ENCODE peak calls at places on chromosome 9, in five cellular contexts. M is amniotic stem cell; S is CD8-positive, alpha-beta T cell; W is hepatic stellate cell; J is Karpas-422. G is an unnamed sample.

GRCh38 chr9:123637940-123638634 is 282.1 kb downstream of the CRB2 start:
- DNase-seq in W (no peak), M (no peak), J (no peak), S (no peak), G (no peak)

GRCh38 chr9:127049044-127049443 is 73.4 kb downstream of the ANGPTL2 start:
- DNase-seq in W (peak), J (no peak), S (no peak), M (peak), G (peak)

GRCh38 chr9:134418986-134419683 is 92.9 kb downstream of the RXRA start:
- DNase-seq in M (no peak), S (no peak), J (no peak), W (no peak), G (no peak)

GRCh38 chr9:5453004-5453403 is 2.7 kb downstream of the CD274 start:
- DNase-seq in M (no peak), S (no peak), J (no peak), W (no peak), G (no peak)

GRCh38 chr9:126297656-126298318 is 28.8 kb upstream of the MVB12B start:
- DNase-seq in S (no peak), W (no peak), J (no peak), M (no peak), G (no peak)

GRCh38 chr9:76658510-76659231 is 105.6 kb upstream of the PCA3 start:
- DNase-seq in J (peak), M (no peak), S (no peak), W (peak), G (peak)

GRCh38 chr9:95429096-95429495 is 87.7 kb downstream of the PTCH1 start:
- DNase-seq in J (no peak), W (no peak), S (no peak), M (no peak), G (no peak)

GRCh38 chr9:94949330-94949729 is 222.8 kb downstream of the AOPEP start:
- DNase-seq in S (no peak), M (no peak), J (no peak), W (no peak), G (no peak)

GRCh38 chr9:87435189-87435880 is 62.3 kb upstream of the DAPK1 start:
- DNase-seq in J (no peak), W (no peak), S (no peak), M (no peak), G (no peak)

GRCh38 chr9:23775549-23775948 is 50.5 kb downstream of the ELAVL2 start:
- DNase-seq in M (no peak), J (no peak), S (no peak), W (no peak), G (no peak)

GRCh38 chr9:132163457-132163875 is 1.6 kb downstream of the NTNG2 start:
- DNase-seq in W (no peak), J (no peak), M (no peak), S (no peak), G (no peak)

GRCh38 chr9:136552117-136552685 is 6.4 kb upstream of the NOTCH1 start:
- DNase-seq in W (peak), M (peak), S (no peak), J (peak), G (peak)

GRCh38 chr9:87599901-87600610 is 102.4 kb downstream of the DAPK1 start:
- DNase-seq in S (no peak), M (peak), W (peak), J (no peak), G (no peak)

GRCh38 chr9:20472646-20473045 is 149.7 kb downstream of the MLLT3 start:
- DNase-seq in M (no peak), W (no peak), J (no peak), S (no peak), G (no peak)

GRCh38 chr9:88587182-88587581 is 52.2 kb downstream of the NXNL2 start:
- DNase-seq in J (no peak), W (no peak), S (no peak), M (no peak), G (no peak)

GRCh38 chr9:33263936-33264472 is 504 bp downstream of the BAG1 start:
- DNase-seq in S (peak), J (peak), M (no peak), W (peak), G (peak)

GRCh38 chr9:1875921-1876448 is 139.2 kb upstream of the SMARCA2 start:
- DNase-seq in M (no peak), J (no peak), W (no peak), S (no peak), G (peak)

GRCh38 chr9:121556580-121556979 is 56.9 kb upstream of the GGTA1 start:
- DNase-seq in J (no peak), M (peak), S (no peak), W (peak), G (no peak)

GRCh38 chr9:14538529-14538928 is 154.7 kb downstream of the ZDHHC21 start:
- DNase-seq in S (no peak), J (no peak), W (no peak), M (no peak), G (no peak)

GRCh38 chr9:97811534-97812246 is 41.3 kb upstream of the FOXE1 start:
- DNase-seq in W (peak), S (no peak), M (no peak), J (no peak), G (no peak)

GRCh38 chr9:95132406-95133350 is 184.8 kb downstream of the FANCC start:
- DNase-seq in W (no peak), S (no peak), J (no peak), M (no peak), G (no peak)

GRCh38 chr9:127116088-127116726 is 6.2 kb downstream of the ANGPTL2 start:
- DNase-seq in J (no peak), M (no peak), S (no peak), W (no peak), G (no peak)

GRCh38 chr9:135474915-135475314 is 4.7 kb upstream of the PPP1R26 start:
- DNase-seq in J (peak), M (no peak), S (no peak), W (no peak), G (peak)

GRCh38 chr9:34197756-34198711 is 19.2 kb downstream of the UBAP1 start:
- DNase-seq in M (no peak), J (no peak), W (no peak), S (no peak), G (no peak)

GRCh38 chr9:3525088-3525835 is 539 bp downstream of the RFX3 start:
- DNase-seq in M (no peak), S (peak), J (no peak), W (no peak), G (no peak)

GRCh38 chr9:77679696-77680359 is 31.7 kb upstream of the GNA14 start:
- DNase-seq in M (no peak), W (no peak), S (no peak), J (no peak), G (no peak)

GRCh38 chr9:75265525-75265972 is 177.2 kb downstream of the OSTF1 start:
- DNase-seq in J (peak), W (peak), S (peak), M (peak), G (peak)